ENCODE peak calls at places on chromosome 9, in seven cellular contexts. I, S, N, Z, F, U and C are unnamed samples.

GRCh38 chr9:116480700-116481099 is 206.4 kb upstream of the TRIM32 start:
- DNase-seq in I (no peak), S (no peak), N (no peak), Z (no peak), F (no peak), U (no peak), C (no peak)

GRCh38 chr9:130996672-130997394 is 12.1 kb upstream of the LAMC3 start:
- DNase-seq in I (peak; percentile 26), S (no peak), N (no peak), Z (no peak), F (no peak), U (no peak), C (no peak)

GRCh38 chr9:129335456-129336129 is 157.5 kb upstream of the IER5L start:
- DNase-seq in I (no peak), S (no peak), N (peak; percentile 81), Z (no peak), F (peak; percentile 50), U (no peak), C (no peak)

GRCh38 chr9:136840877-136841645 is 1.2 kb upstream of the AJM1 start:
- DNase-seq in I (peak; percentile 75), S (no peak), N (no peak), Z (no peak), F (peak; percentile 86), U (peak; percentile 59), C (no peak)

GRCh38 chr9:80077059-80077458 is 505.3 kb downstream of the TLE4 start:
- DNase-seq in I (no peak), S (no peak), N (no peak), Z (no peak), F (no peak), U (no peak), C (no peak)

GRCh38 chr9:30932226-30932625 is 1452.2 kb upstream of the ACO1 start:
- DNase-seq in I (peak; percentile 27), S (no peak), N (no peak), Z (no peak), F (no peak), U (no peak), C (no peak)

GRCh38 chr9:22039258-22039657 is 30.2 kb upstream of the CDKN2B start:
- DNase-seq in I (no peak), S (no peak), N (no peak), Z (no peak), F (no peak), U (no peak), C (no peak)

GRCh38 chr9:87909310-87910041 is 8.3 kb upstream of the SPATA31C1 start:
- DNase-seq in I (peak; percentile 87), S (no peak), N (no peak), Z (no peak), F (peak; percentile 95), U (no peak), C (no peak)

GRCh38 chr9:68895741-68896478 is 118.0 kb downstream of the PRKACG start:
- DNase-seq in I (no peak), S (no peak), N (no peak), Z (no peak), F (no peak), U (no peak), C (no peak)

GRCh38 chr9:127166651-127167524 is 44.5 kb upstream of the ANGPTL2 start:
- DNase-seq in I (no peak), S (no peak), N (peak; percentile 47), Z (no peak), F (peak; percentile 26), U (no peak), C (peak; percentile 66)

GRCh38 chr9:14526504-14526903 is 166.7 kb downstream of the ZDHHC21 start:
- DNase-seq in I (no peak), S (no peak), N (no peak), Z (no peak), F (no peak), U (no peak), C (no peak)

GRCh38 chr9:14522627-14523379 is 170.4 kb downstream of the ZDHHC21 start:
- DNase-seq in I (no peak), S (no peak), N (no peak), Z (no peak), F (no peak), U (no peak), C (no peak)

GRCh38 chr9:14524881-14525515 is 168.2 kb downstream of the ZDHHC21 start:
- DNase-seq in I (no peak), S (no peak), N (no peak), Z (no peak), F (no peak), U (no peak), C (no peak)

GRCh38 chr9:14525840-14526239 is 167.4 kb downstream of the ZDHHC21 start:
- DNase-seq in I (no peak), S (no peak), N (no peak), Z (no peak), F (no peak), U (no peak), C (no peak)

DNA sequence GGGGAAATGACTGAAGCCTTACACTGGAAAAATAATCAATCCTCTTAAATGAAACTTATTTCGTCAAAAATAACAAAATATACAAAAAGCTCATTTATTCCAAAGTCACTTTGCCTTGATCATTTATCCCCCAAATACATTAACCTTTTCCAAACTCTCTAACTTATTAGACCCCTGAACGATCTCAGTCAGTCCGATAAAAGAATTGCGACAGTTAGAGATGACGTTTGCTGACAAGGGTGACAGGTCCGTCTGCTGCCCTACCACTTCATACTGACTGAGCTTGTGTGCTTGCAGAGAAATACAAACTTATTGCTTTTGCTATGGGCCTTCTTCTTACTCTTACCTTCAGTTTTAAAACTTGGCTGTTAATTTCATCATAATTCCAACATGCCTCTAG is 169.7 kb downstream of the ZDHHC21 start:
- DNase-seq in I (no peak), S (no peak), N (no peak), Z (no peak), F (no peak), U (no peak), C (no peak)
- TF ChIP-seq EP300 in I (no peak), S (no peak), N (no peak), Z (no peak), F (no peak), U (no peak), C (no peak)

DNA sequence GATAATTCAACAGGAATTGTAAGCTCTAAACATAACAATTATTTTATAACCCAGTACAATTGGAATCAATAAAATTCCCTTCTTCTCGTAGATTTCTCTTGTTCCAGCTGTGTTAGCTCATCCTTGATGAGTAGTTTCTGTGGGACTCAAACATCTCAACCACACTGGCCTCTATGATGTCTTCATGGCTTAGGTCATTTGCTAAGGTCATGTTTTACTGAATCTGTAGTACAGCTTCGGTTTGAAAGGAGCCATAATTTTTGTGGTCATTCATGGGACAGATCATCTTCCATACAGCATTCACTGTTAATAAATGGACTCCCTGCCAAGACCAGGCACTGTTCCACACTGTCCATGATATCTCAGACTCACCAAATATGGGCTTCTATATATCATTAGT is 369.0 kb upstream of the RFX3 start:
- DNase-seq in I (no peak), S (no peak), N (no peak), Z (no peak), F (no peak), U (no peak), C (no peak)
- TF ChIP-seq EP300 in I (no peak), S (no peak), N (no peak), Z (no peak), F (no peak), U (no peak), C (no peak)

GRCh38 chr9:110919609-110920008 is 118.7 kb downstream of the LPAR1 start:
- DNase-seq in I (peak; percentile 91), S (no peak), N (no peak), Z (no peak), F (no peak), U (no peak), C (peak; percentile 64)
- TF ChIP-seq EP300 in I (peak; percentile 59), S (no peak), N (no peak), Z (no peak), F (no peak), U (no peak), C (no peak)

DNA sequence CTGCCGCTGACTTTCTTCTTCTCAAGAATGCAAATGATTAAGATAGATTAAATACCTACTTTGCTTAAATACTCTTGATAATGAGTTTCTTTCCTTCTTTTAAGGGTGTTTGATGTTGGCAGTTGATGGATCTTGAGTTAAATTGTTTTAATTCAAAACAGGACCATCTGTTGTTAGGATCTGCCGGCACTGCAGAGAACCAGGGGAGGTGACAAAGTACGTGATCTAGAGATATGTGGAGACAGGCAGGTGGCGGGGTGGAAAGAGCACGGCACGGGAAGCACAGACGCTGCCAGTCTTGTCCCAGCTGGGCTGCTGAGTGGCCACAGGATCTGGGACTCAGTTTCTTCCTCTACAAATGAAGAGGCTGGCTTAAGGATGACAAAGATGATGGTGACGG is 37.8 kb downstream of the MED27 start:
- DNase-seq in I (no peak), S (no peak), N (no peak), Z (no peak), F (no peak), U (peak; percentile 60), C (no peak)
- TF ChIP-seq EP300 in I (no peak), S (no peak), N (no peak), Z (no peak), F (no peak), U (peak; percentile 76), C (no peak)